ENCODE peak calls at places on chromosome 2, in four cellular contexts. A is iPS DF 6.9; Z is stimulated activated naive B cell treated with anti-CD40 and anti-IgM and Interleukin-4, amounts not matched to agents 10 μg/mL and 1 μg/mL and 100 μg/mL, for 72 hours; Y is ELR. L is an unnamed sample.

GRCh38 chr2:96890726-96891385 is 21.0 kb upstream of the SEMA4C start:
- DNase-seq in A (no peak), Z (no peak), Y (no peak), L (no peak)

GRCh38 chr2:41580806-41581205 is 467.0 kb upstream of the PKDCC start:
- DNase-seq in A (no peak), Z (no peak), Y (no peak), L (no peak)

GRCh38 chr2:8542381-8543064 is 139.3 kb upstream of the ID2 start:
- DNase-seq in A (no peak), Z (no peak), Y (no peak), L (no peak)

GRCh38 chr2:50004667-50005066 is 850.4 kb upstream of the FSHR start:
- DNase-seq in A (peak; percentile 48), Z (no peak), Y (no peak), L (no peak)

GRCh38 chr2:21754164-21754788 is 630.5 kb downstream of the TDRD15 start:
- DNase-seq in A (no peak), Z (no peak), Y (peak; percentile 4), L (no peak)

GRCh38 chr2:15260196-15260595 is 300.9 kb downstream of the NBAS start:
- DNase-seq in A (no peak), Z (no peak), Y (no peak), L (no peak)

GRCh38 chr2:85705680-85706039 is 11.5 kb downstream of the GNLY start:
- DNase-seq in A (no peak), Z (no peak), Y (peak; percentile 86), L (peak; percentile 99)

GRCh38 chr2:101622210-101622609 is 75.3 kb upstream of the MAP4K4 start:
- DNase-seq in A (no peak), Z (no peak), Y (no peak), L (no peak)

GRCh38 chr2:127516031-127516430 is 10.3 kb downstream of the IWS1 start:
- DNase-seq in A (no peak), Z (no peak), Y (no peak), L (no peak)

GRCh38 chr2:95525294-95526035 is 40.9 kb upstream of the TRIM43B start:
- DNase-seq in A (no peak), Z (no peak), Y (no peak), L (no peak)

GRCh38 chr2:108220942-108221541 is 18.7 kb upstream of the SULT1C3 start:
- DNase-seq in A (no peak), Z (no peak), Y (no peak), L (no peak)